ENCODE peak calls at places on chromosomes 12 and 14, in seven cellular contexts. Q, I, B, M, L, S and P are unnamed samples.

GRCh38 chr12:98513379-98514318 is 1.7 kb upstream of the TMPO start:
- DNase-seq in Q (no peak), B (no peak), L (no peak), M (no peak), S (no peak), I (no peak), P (no peak)

GRCh38 chr12:7017870-7018349 is 366 bp downstream of the LPCAT3 start:
- DNase-seq in M (no peak), S (no peak), Q (no peak), I (no peak), B (no peak), L (peak), P (peak)

GRCh38 chr12:4275869-4276253 is 2.3 kb downstream of the CCND2 start:
- DNase-seq in B (no peak), L (no peak), S (no peak), M (no peak), I (no peak), Q (no peak), P (no peak)

GRCh38 chr12:86634706-86635410 is 378.7 kb upstream of the MGAT4C start:
- DNase-seq in Q (no peak), I (no peak), B (no peak), L (no peak), M (no peak), S (peak), P (peak)

GRCh38 chr14:103550451-103551337 is 11.8 kb downstream of the BAG5 start:
- DNase-seq in Q (peak), L (no peak), S (no peak), B (no peak), I (no peak), M (peak), P (no peak)

GRCh38 chr12:62472472-62472871 is 5.8 kb downstream of the MON2 start:
- DNase-seq in S (peak), M (no peak), L (no peak), I (no peak), Q (no peak), B (no peak), P (peak)

GRCh38 chr12:117025481-117026151 is 73.6 kb downstream of the TESC start:
- DNase-seq in Q (peak), B (no peak), S (peak), L (peak), I (no peak), M (peak), P (peak)

GRCh38 chr12:96237465-96238077 is 43.4 kb downstream of the ELK3 start:
- DNase-seq in M (no peak), I (peak), L (no peak), Q (no peak), B (no peak), S (peak), P (peak)

GRCh38 chr14:101405171-101405883 is 156.0 kb upstream of the DIO3 start:
- DNase-seq in L (no peak), S (peak), I (no peak), B (no peak), M (no peak), Q (peak), P (no peak)

GRCh38 chr12:126760109-126760508 is 1506.9 kb upstream of the TMEM132C start:
- DNase-seq in L (no peak), S (no peak), B (no peak), I (no peak), Q (no peak), M (no peak), P (no peak)